ENCODE peak calls at places on chromosomes 13 and 19, in six cellular contexts. One of them, this sample, is unnamed.

GRCh38 chr13:110409581-110409992 is 102.5 kb downstream of the COL4A2 start:
- DNase-seq in fibroblast of villous mesenchyme: peak
- DNase-seq in iris pigment epithelial cell: peak
- DNase-seq in NCI-H2029: no peak
- DNase-seq in mammary epithelial cell: peak
- DNase-seq in COR-L47: no peak
- DNase-seq in this sample: no peak

GRCh38 chr13:99124695-99125334 is 75.8 kb upstream of the UBAC2 start:
- DNase-seq in COR-L47: no peak
- DNase-seq in NCI-H2029: peak
- DNase-seq in mammary epithelial cell: peak
- DNase-seq in iris pigment epithelial cell: peak
- DNase-seq in fibroblast of villous mesenchyme: peak
- DNase-seq in this sample: no peak

GRCh38 chr13:32737111-32737571 is 150.9 kb downstream of the PDS5B start:
- DNase-seq in COR-L47: no peak
- DNase-seq in fibroblast of villous mesenchyme: peak
- DNase-seq in mammary epithelial cell: no peak
- DNase-seq in NCI-H2029: no peak
- DNase-seq in iris pigment epithelial cell: peak
- DNase-seq in this sample: no peak

GRCh38 chr19:18168673-18169381 is 4.8 kb upstream of the IFI30 start:
- DNase-seq in NCI-H2029: no peak
- DNase-seq in iris pigment epithelial cell: no peak
- DNase-seq in mammary epithelial cell: no peak
- DNase-seq in fibroblast of villous mesenchyme: no peak
- DNase-seq in COR-L47: no peak
- DNase-seq in this sample: no peak

GRCh38 chr13:78121459-78122348 is 203.1 kb upstream of the EDNRB start:
- DNase-seq in COR-L47: peak
- DNase-seq in mammary epithelial cell: peak
- DNase-seq in fibroblast of villous mesenchyme: peak
- DNase-seq in NCI-H2029: peak
- DNase-seq in iris pigment epithelial cell: peak
- DNase-seq in this sample: peak

GRCh38 chr13:42375663-42376062 is 103.7 kb downstream of the AKAP11 start:
- DNase-seq in fibroblast of villous mesenchyme: no peak
- DNase-seq in COR-L47: no peak
- DNase-seq in iris pigment epithelial cell: no peak
- DNase-seq in mammary epithelial cell: no peak
- DNase-seq in NCI-H2029: no peak
- DNase-seq in this sample: no peak

GRCh38 chr13:44425041-44425814 is 51.6 kb downstream of the SERP2 start:
- DNase-seq in iris pigment epithelial cell: no peak
- DNase-seq in NCI-H2029: no peak
- DNase-seq in fibroblast of villous mesenchyme: peak
- DNase-seq in COR-L47: no peak
- DNase-seq in mammary epithelial cell: no peak
- DNase-seq in this sample: no peak

GRCh38 chr19:31674503-31675186 is 325.4 kb upstream of the TSHZ3 start:
- DNase-seq in fibroblast of villous mesenchyme: no peak
- DNase-seq in iris pigment epithelial cell: no peak
- DNase-seq in mammary epithelial cell: peak
- DNase-seq in COR-L47: no peak
- DNase-seq in NCI-H2029: no peak
- DNase-seq in this sample: no peak

GRCh38 chr13:20148501-20149183 is 12.2 kb downstream of the GJA3 start:
- DNase-seq in mammary epithelial cell: no peak
- DNase-seq in NCI-H2029: no peak
- DNase-seq in fibroblast of villous mesenchyme: no peak
- DNase-seq in iris pigment epithelial cell: no peak
- DNase-seq in COR-L47: no peak
- DNase-seq in this sample: no peak

GRCh38 chr19:2462635-2463421 is 6.1 kb upstream of the LMNB2 start:
- DNase-seq in iris pigment epithelial cell: peak
- DNase-seq in COR-L47: peak
- DNase-seq in NCI-H2029: peak
- DNase-seq in fibroblast of villous mesenchyme: peak
- DNase-seq in mammary epithelial cell: peak
- DNase-seq in this sample: peak

GRCh38 chr13:64274481-64275217 is 2859.0 kb upstream of the PCDH20 start:
- DNase-seq in NCI-H2029: no peak
- DNase-seq in iris pigment epithelial cell: peak
- DNase-seq in mammary epithelial cell: no peak
- DNase-seq in fibroblast of villous mesenchyme: no peak
- DNase-seq in COR-L47: no peak
- DNase-seq in this sample: no peak

GRCh38 chr19:32457540-32457939 is 52.0 kb downstream of the DPY19L3 start:
- DNase-seq in COR-L47: no peak
- DNase-seq in fibroblast of villous mesenchyme: no peak
- DNase-seq in mammary epithelial cell: no peak
- DNase-seq in NCI-H2029: no peak
- DNase-seq in iris pigment epithelial cell: no peak
- DNase-seq in this sample: no peak

GRCh38 chr19:17965370-17966114 is 1.4 kb upstream of the KCNN1 start:
- DNase-seq in COR-L47: no peak
- DNase-seq in fibroblast of villous mesenchyme: no peak
- DNase-seq in NCI-H2029: no peak
- DNase-seq in iris pigment epithelial cell: no peak
- DNase-seq in mammary epithelial cell: no peak
- DNase-seq in this sample: no peak

GRCh38 chr13:107421028-107421427 is 794.3 kb downstream of the LIG4 start:
- DNase-seq in COR-L47: no peak
- DNase-seq in mammary epithelial cell: no peak
- DNase-seq in iris pigment epithelial cell: peak
- DNase-seq in NCI-H2029: peak
- DNase-seq in fibroblast of villous mesenchyme: peak
- DNase-seq in this sample: no peak

GRCh38 chr19:4889034-4889825 is 13.5 kb downstream of the ARRDC5 start:
- DNase-seq in COR-L47: no peak
- DNase-seq in fibroblast of villous mesenchyme: peak
- DNase-seq in iris pigment epithelial cell: peak
- DNase-seq in NCI-H2029: no peak
- DNase-seq in mammary epithelial cell: peak
- DNase-seq in this sample: no peak

GRCh38 chr13:37934339-37935191 is 65.0 kb upstream of the TRPC4 start:
- DNase-seq in mammary epithelial cell: no peak
- DNase-seq in fibroblast of villous mesenchyme: no peak
- DNase-seq in iris pigment epithelial cell: no peak
- DNase-seq in NCI-H2029: no peak
- DNase-seq in COR-L47: no peak
- DNase-seq in this sample: no peak

GRCh38 chr13:83312194-83312593 is 570.1 kb downstream of the SLITRK1 start:
- DNase-seq in COR-L47: no peak
- DNase-seq in mammary epithelial cell: no peak
- DNase-seq in iris pigment epithelial cell: peak
- DNase-seq in NCI-H2029: no peak
- DNase-seq in fibroblast of villous mesenchyme: no peak
- DNase-seq in this sample: no peak